ENCODE peak calls at places on chromosomes 6 and 20, in nine cellular contexts. M, F, X, O, U, D, Z, T and P are unnamed samples.

GRCh38 chr6:111642463-111643158 is 36.9 kb upstream of the TRAF3IP2 start:
- DNase-seq in F (peak; percentile 36), D (no peak), Z (no peak), O (no peak), T (peak; percentile 67), X (peak; percentile 75), U (peak; percentile 71), M (no peak), P (no peak)

GRCh38 chr20:61842011-61842410 is 223.7 kb downstream of the TAF4 start:
- DNase-seq in U (no peak), X (no peak), T (no peak), Z (no peak), D (no peak), M (no peak), F (no peak), O (no peak), P (no peak)

GRCh38 chr6:123520208-123520607 is 116.5 kb downstream of the TRDN start:
- DNase-seq in X (no peak), M (no peak), O (no peak), F (no peak), T (no peak), D (no peak), U (no peak), Z (no peak), P (no peak)

GRCh38 chr20:62927128-62927705 is 912 bp upstream of the DIDO1 start:
- DNase-seq in Z (no peak), D (no peak), O (no peak), F (no peak), U (no peak), T (no peak), M (no peak), X (no peak), P (no peak)

GRCh38 chr6:129490551-129491245 is 219.3 kb downstream of the ARHGAP18 start:
- DNase-seq in D (no peak), T (peak; percentile 95), M (no peak), F (peak; percentile 90), O (peak; percentile 78), X (no peak), Z (peak; percentile 34), U (peak; percentile 98), P (no peak)

GRCh38 chr6:28683945-28684538 is 158.4 kb downstream of the GPX5 start:
- DNase-seq in U (peak; percentile 43), O (peak; percentile 12), Z (no peak), D (no peak), X (no peak), T (peak; percentile 22), M (no peak), F (peak; percentile 24), P (no peak)

GRCh38 chr6:134902907-134903306 is 47.0 kb downstream of the ALDH8A1 start:
- DNase-seq in O (no peak), T (no peak), F (no peak), Z (no peak), X (no peak), U (no peak), D (no peak), M (no peak), P (no peak)

GRCh38 chr20:16810216-16810615 is 62.1 kb downstream of the OTOR start:
- DNase-seq in U (no peak), F (no peak), M (no peak), T (no peak), X (no peak), D (no peak), O (no peak), Z (no peak), P (no peak)

GRCh38 chr6:2109796-2110195 is 135.6 kb downstream of the GMDS start:
- DNase-seq in M (no peak), Z (no peak), O (no peak), T (no peak), F (no peak), U (no peak), D (no peak), X (no peak), P (no peak)

GRCh38 chr6:167555836-167556235 is 230.9 kb downstream of the TTLL2 start:
- DNase-seq in U (no peak), O (no peak), T (no peak), D (no peak), X (no peak), M (no peak), Z (no peak), F (no peak), P (no peak)

GRCh38 chr20:4549711-4550259 is 171.9 kb upstream of the PRND start:
- DNase-seq in U (no peak), X (no peak), T (no peak), M (no peak), D (no peak), Z (no peak), O (no peak), F (no peak), P (no peak)

GRCh38 chr6:105301072-105301503 is 101.8 kb downstream of the PREP start:
- DNase-seq in U (no peak), D (no peak), O (no peak), F (no peak), T (no peak), M (no peak), Z (no peak), X (no peak), P (no peak)

GRCh38 chr6:147621280-147621679 is 112.8 kb downstream of the SAMD5 start:
- DNase-seq in Z (no peak), T (peak; percentile 71), D (no peak), O (no peak), M (no peak), F (no peak), U (peak; percentile 70), X (no peak), P (no peak)

GRCh38 chr6:66161546-66162108 is 454.6 kb upstream of the EYS start:
- DNase-seq in O (no peak), D (no peak), F (no peak), M (no peak), T (no peak), Z (no peak), U (no peak), X (no peak), P (no peak)

GRCh38 chr20:23331951-23332350 is 18.6 kb upstream of the NXT1 start:
- DNase-seq in T (no peak), D (no peak), U (no peak), O (no peak), X (no peak), Z (no peak), M (no peak), F (no peak), P (no peak)

GRCh38 chr6:122645256-122645655 is 35.1 kb downstream of the PKIB start:
- DNase-seq in O (no peak), D (no peak), Z (no peak), M (no peak), U (no peak), T (no peak), F (no peak), X (no peak), P (no peak)

GRCh38 chr6:26311012-26311384 is 54.0 kb upstream of the BTN3A2 start:
- DNase-seq in X (no peak), U (peak; percentile 78), M (no peak), O (no peak), F (no peak), Z (no peak), T (no peak), D (no peak), P (no peak)

GRCh38 chr6:52331793-52332457 is 30.0 kb upstream of the PAQR8 start:
- DNase-seq in X (no peak), T (no peak), Z (no peak), O (no peak), U (no peak), D (no peak), F (no peak), M (no peak), P (no peak)

GRCh38 chr6:165676435-165677068 is 13.5 kb upstream of the PDE10A start:
- DNase-seq in T (no peak), O (no peak), X (no peak), Z (no peak), F (no peak), D (no peak), U (no peak), M (no peak), P (no peak)

GRCh38 chr20:4490595-4491280 is 231.0 kb upstream of the PRND start:
- DNase-seq in X (no peak), F (no peak), T (peak; percentile 25), O (no peak), M (no peak), U (peak; percentile 49), D (no peak), Z (no peak), P (no peak)

GRCh38 chr6:82144852-82145332 is 102.7 kb downstream of the IBTK start:
- DNase-seq in U (peak; percentile 91), Z (no peak), O (peak; percentile 65), D (no peak), M (no peak), X (no peak), T (peak; percentile 92), F (peak; percentile 80), P (no peak)

GRCh38 chr20:13458860-13459451 is 179.8 kb downstream of the TASP1 start:
- DNase-seq in X (no peak), O (peak; percentile 6), U (peak; percentile 35), F (peak; percentile 55), Z (no peak), M (no peak), T (peak; percentile 20), D (no peak), P (no peak)

GRCh38 chr20:36491901-36492617 is 49.3 kb upstream of the MYL9 start:
- DNase-seq in D (no peak), Z (no peak), F (peak; percentile 72), X (no peak), O (no peak), T (no peak), M (no peak), U (peak; percentile 74), P (no peak)

GRCh38 chr20:38434310-38434741 is 802 bp downstream of the SNHG17 start:
- DNase-seq in Z (no peak), T (no peak), F (no peak), X (no peak), M (no peak), O (no peak), U (peak; percentile 28), D (peak; percentile 31), P (no peak)

GRCh38 chr20:23937303-23938117 is 51.1 kb downstream of the GGTLC1 start:
- DNase-seq in U (no peak), F (peak; percentile 52), M (no peak), X (peak; percentile 71), T (peak; percentile 19), O (peak; percentile 7), D (no peak), Z (peak; percentile 29), P (no peak)

GRCh38 chr20:22449115-22449973 is 135.0 kb downstream of the FOXA2 start:
- DNase-seq in Z (no peak), U (no peak), T (no peak), M (peak; percentile 55), X (no peak), D (no peak), F (no peak), O (no peak), P (no peak)

GRCh38 chr6:45667766-45668165 is 290.0 kb upstream of the SUPT3H start:
- DNase-seq in U (no peak), M (no peak), T (no peak), Z (no peak), D (no peak), F (no peak), X (no peak), O (no peak), P (no peak)

GRCh38 chr20:17640875-17641378 is 41.1 kb downstream of the RRBP1 start:
- DNase-seq in D (no peak), U (no peak), F (no peak), O (no peak), T (no peak), M (no peak), Z (no peak), X (no peak), P (no peak)

GRCh38 chr6:160438481-160438880 is 90.3 kb downstream of the SLC22A3 start:
- DNase-seq in U (no peak), D (no peak), T (no peak), F (no peak), X (no peak), Z (no peak), M (no peak), O (no peak), P (no peak)

GRCh38 chr20:57086066-57086465 is 180.4 kb downstream of the BMP7 start:
- DNase-seq in F (no peak), Z (no peak), M (no peak), X (no peak), O (no peak), D (no peak), T (no peak), U (no peak), P (no peak)

GRCh38 chr6:137819740-137820139 is 47.3 kb upstream of the TNFAIP3 start:
- DNase-seq in U (no peak), T (no peak), X (no peak), M (no peak), Z (peak; percentile 33), O (no peak), F (no peak), D (no peak), P (no peak)